ENCODE peak calls at places on chromosomes 12 and 14, in ten cellular contexts. S is mucosa of gallbladder; X is lower leg skin; R is progenitor cell of endocrine pancreas; Z is mesothelial cell of epicardium; T is dermis microvascular lymphatic vessel endothelial cell; I is CD4-positive, alpha-beta T cell; M is activated CD8-positive, alpha-beta memory T cell treated with anti-CD3 and anti-CD28 coated beads for 1 hour; E is hepatic stellate cell; U is hippocampal formation. N is an unnamed sample.

GRCh38 chr12:122523280-122523679 is 3.5 kb downstream of the RSRC2 start:
- DNase-seq in Z (no peak), T (no peak), M (no peak), R (no peak), U (no peak), S (no peak), X (no peak), E (no peak), I (no peak), N (no peak)

GRCh38 chr14:35385042-35385839 is 19.3 kb downstream of the NFKBIA start:
- DNase-seq in I (no peak), M (no peak), T (peak), Z (no peak), U (peak), E (peak), S (peak), R (no peak), X (peak), N (peak)

GRCh38 chr14:68520637-68521556 is 272.0 kb downstream of the ZFP36L1 start:
- DNase-seq in Z (no peak), X (no peak), U (no peak), E (no peak), R (peak), M (no peak), T (no peak), S (peak), I (no peak), N (no peak)

GRCh38 chr14:88895116-88895515 is 70.7 kb downstream of the TTC8 start:
- DNase-seq in T (no peak), M (no peak), S (no peak), Z (no peak), X (no peak), U (no peak), E (no peak), R (no peak), I (no peak), N (no peak)

GRCh38 chr14:83860757-83861156 is 1669.2 kb upstream of the FLRT2 start:
- DNase-seq in Z (no peak), R (no peak), X (no peak), U (no peak), I (no peak), S (no peak), E (no peak), T (no peak), M (no peak), N (no peak)

GRCh38 chr14:21902561-21903199 is 229.1 kb upstream of the OR4E1 start:
- DNase-seq in Z (no peak), X (no peak), R (no peak), S (no peak), E (no peak), I (peak), U (peak), M (no peak), T (peak), N (no peak)

GRCh38 chr12:11656550-11656949 is 7.1 kb downstream of the ETV6 start:
- DNase-seq in E (no peak), Z (no peak), T (no peak), I (no peak), U (no peak), M (no peak), R (no peak), S (no peak), X (no peak), N (no peak)

GRCh38 chr12:48824905-48825304 is 6.6 kb downstream of the CACNB3 start:
- DNase-seq in I (no peak), X (no peak), E (no peak), S (no peak), U (no peak), M (no peak), Z (no peak), R (no peak), T (no peak), N (no peak)